ENCODE peak calls at places on chromosomes 5 and 9, in eight cellular contexts. I is stomach, W is tibial nerve, S is epithelial cell of esophagus, D is PC-9, O is heart right ventricle, G is neural progenitor cell, H is fibroblast of lung. Y is an unnamed sample.
A peak's percentile ranks its signal among the peaks of the same experiment; 100 is the strongest.

GRCh38 chr5:154487541-154487940 is 9.5 kb upstream of the HAND1 start:
- DNase-seq in D (no peak), G (no peak), H (no peak), S (no peak), I (no peak), W (no peak), O (no peak), Y (no peak)

GRCh38 chr5:79202076-79202475 is 33.9 kb upstream of the JMY start:
- DNase-seq in O (no peak), G (no peak), I (no peak), W (no peak), D (no peak), H (peak; percentile 80), S (peak; percentile 76), Y (no peak)

GRCh38 chr9:93136011-93136440 is 2.0 kb upstream of the NINJ1 start:
- DNase-seq in H (no peak), G (no peak), S (peak; percentile 55), W (no peak), I (no peak), D (no peak), O (no peak), Y (no peak)

GRCh38 chr5:58133631-58134296 is 326.1 kb downstream of the PLK2 start:
- DNase-seq in D (no peak), H (peak; percentile 58), O (no peak), I (no peak), S (peak; percentile 77), W (no peak), G (no peak), Y (no peak)

GRCh38 chr9:81896067-81896466 is 32.2 kb upstream of the SPATA31D4 start:
- DNase-seq in W (no peak), D (no peak), I (no peak), G (no peak), H (peak; percentile 29), O (no peak), S (no peak), Y (no peak)

GRCh38 chr9:84404095-84404686 is 63.6 kb upstream of the SLC28A3 start:
- DNase-seq in H (no peak), O (no peak), I (no peak), G (peak; percentile 56), W (no peak), D (no peak), S (peak; percentile 17), Y (no peak)

GRCh38 chr5:9505215-9505614 is 40.7 kb downstream of the SEMA5A start:
- DNase-seq in W (no peak), S (no peak), O (no peak), H (peak; percentile 39), G (no peak), I (no peak), D (no peak), Y (no peak)

GRCh38 chr5:2157372-2157771 is 274.6 kb upstream of the IRX4 start:
- DNase-seq in I (no peak), D (no peak), G (no peak), H (no peak), S (no peak), O (no peak), W (no peak), Y (no peak)

GRCh38 chr5:76958976-76959767 is 6.3 kb downstream of the CRHBP start:
- DNase-seq in I (no peak), H (peak; percentile 95), G (no peak), S (peak; percentile 52), D (no peak), O (no peak), W (no peak), Y (no peak)

GRCh38 chr5:80083115-80083890 is 48.2 kb downstream of the THBS4 start:
- DNase-seq in H (peak; percentile 75), S (peak; percentile 75), O (peak; percentile 31), G (peak; percentile 87), D (peak; percentile 37), W (peak; percentile 30), I (no peak), Y (no peak)

GRCh38 chr9:114558027-114558675 is 29.4 kb upstream of the ATP6V1G1 start:
- DNase-seq in D (peak; percentile 17), G (peak; percentile 43), I (no peak), H (no peak), S (peak; percentile 47), O (no peak), W (no peak), Y (no peak)

DNA sequence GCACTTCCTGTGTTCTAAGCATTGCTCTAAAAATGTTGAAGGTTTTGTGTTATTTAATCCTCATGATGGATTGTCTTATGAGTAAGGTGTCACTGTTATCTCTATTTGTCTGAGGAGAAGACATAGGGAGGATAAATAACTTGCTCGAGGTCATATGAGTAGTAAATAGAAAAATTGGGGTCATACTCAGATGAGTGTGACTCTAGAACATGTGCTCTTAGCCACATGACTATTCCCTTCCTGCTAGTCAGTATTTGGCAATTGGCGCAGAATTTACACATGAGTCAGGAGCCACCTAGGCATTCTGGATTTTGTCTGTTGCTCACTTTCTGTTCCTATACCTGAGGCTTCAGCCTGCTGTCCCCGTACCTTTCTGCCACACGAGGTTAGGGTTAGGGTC is 234.6 kb upstream of the CD180 start:
- DNase-seq in D (no peak), G (no peak), W (no peak), O (no peak), I (no peak), S (peak; percentile 81), H (peak; percentile 77), Y (no peak)
- H3K4me3 ChIP-seq in D (no peak overlapping the region), G (no peak overlapping the region), W (no peak overlapping the region), O (no peak overlapping the region), I (no peak overlapping the region), S (no peak overlapping the region), H (no peak overlapping the region), Y (no peak overlapping the region)

GRCh38 chr5:174735498-174736350 is 11.3 kb downstream of the MSX2 start:
- DNase-seq in H (peak; percentile 26), S (no peak), G (peak; percentile 88), D (peak; percentile 3), W (no peak), O (no peak), I (no peak), Y (no peak)
- TF ChIP-seq CTCF in H (peak; percentile 33), S (no peak), G (peak; percentile 77), D (no peak), W (no peak), O (no peak), I (no peak), Y (peak; percentile 39)

DNA sequence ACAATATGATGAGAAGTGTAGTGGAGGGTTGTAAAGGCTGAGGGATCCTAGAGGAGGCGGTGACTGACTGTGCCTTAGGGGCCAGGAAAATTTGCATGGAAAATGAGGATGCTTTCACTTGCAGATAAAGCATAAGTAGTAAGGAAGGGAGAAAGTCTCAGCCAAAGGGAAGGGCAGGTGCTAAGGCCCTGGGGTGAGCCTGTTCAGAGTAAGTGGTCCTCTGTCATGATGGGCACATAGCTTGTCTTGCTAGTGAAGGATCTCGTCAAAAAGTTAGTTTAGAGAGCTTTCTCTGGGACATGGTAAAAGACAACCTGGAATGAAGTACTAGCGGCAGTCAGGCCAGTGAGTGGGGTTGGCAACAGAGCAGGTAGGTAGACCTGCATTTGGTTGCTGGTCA is 75.4 kb upstream of the CPLX2 start:
- DNase-seq in H (no peak), G (no peak), S (no peak), D (no peak), W (no peak), O (no peak), I (no peak), Y (no peak)
- H3K4me3 ChIP-seq in H (no peak overlapping the region), G (peak overlapping the region; percentile 66), S (no peak overlapping the region), D (no peak overlapping the region), W (no peak overlapping the region), O (no peak overlapping the region), I (no peak overlapping the region), Y (no peak overlapping the region)

GRCh38 chr5:5273398-5273797 is 133.3 kb downstream of the ADAMTS16 start:
- DNase-seq in I (no peak), W (no peak), D (no peak), G (no peak), O (no peak), H (no peak), S (no peak), Y (no peak)

GRCh38 chr5:5270958-5271605 is 131.0 kb downstream of the ADAMTS16 start:
- DNase-seq in G (peak; percentile 71), H (peak; percentile 96), W (peak; percentile 32), O (peak; percentile 32), D (peak; percentile 100), S (peak; percentile 95), I (peak; percentile 72), Y (peak; percentile 73)

GRCh38 chr5:5273976-5274375 is 133.8 kb downstream of the ADAMTS16 start:
- DNase-seq in I (no peak), D (no peak), S (no peak), G (no peak), O (no peak), H (no peak), W (no peak), Y (no peak)

GRCh38 chr5:5270161-5270560 is 130.0 kb downstream of the ADAMTS16 start:
- DNase-seq in G (no peak), H (no peak), I (no peak), S (no peak), D (no peak), W (no peak), O (no peak), Y (no peak)

GRCh38 chr5:5271606-5272321 is 131.6 kb downstream of the ADAMTS16 start:
- DNase-seq in H (peak; percentile 91), O (no peak), D (peak; percentile 74), G (peak; percentile 10), I (no peak), W (no peak), S (no peak), Y (no peak)
- TF ChIP-seq CTCF in H (no peak), O (no peak), D (peak; percentile 3), G (no peak), I (no peak), W (no peak), S (no peak), Y (no peak)